ENCODE peak calls at places on chromosomes 6 and 20, in six cellular contexts. One of them, this sample, is unnamed.

GRCh38 chr6:1761472-1761871 is 151.8 kb downstream of the FOXC1 start:
- DNase-seq in C1 segment of cervical spinal cord: no peak
- DNase-seq in CD4-positive, CD25-positive, alpha-beta regulatory T cell: no peak
- DNase-seq in CD4-positive, alpha-beta T cell: no peak
- DNase-seq in A549: no peak
- DNase-seq in CD8-positive, alpha-beta T cell: no peak
- DNase-seq in this sample: no peak

GRCh38 chr6:20350215-20350614 is 51.5 kb upstream of the E2F3 start:
- DNase-seq in C1 segment of cervical spinal cord: no peak
- DNase-seq in CD8-positive, alpha-beta T cell: no peak
- DNase-seq in CD4-positive, alpha-beta T cell: no peak
- DNase-seq in A549: no peak
- DNase-seq in CD4-positive, CD25-positive, alpha-beta regulatory T cell: no peak
- DNase-seq in this sample: no peak

GRCh38 chr6:153108320-153108719 is 22.8 kb downstream of the RGS17 start:
- DNase-seq in CD4-positive, CD25-positive, alpha-beta regulatory T cell: no peak
- DNase-seq in CD8-positive, alpha-beta T cell: no peak
- DNase-seq in C1 segment of cervical spinal cord: no peak
- DNase-seq in CD4-positive, alpha-beta T cell: no peak
- DNase-seq in A549: no peak
- DNase-seq in this sample: no peak

GRCh38 chr6:105832358-105832757 is 253.8 kb upstream of the PRDM1 start:
- DNase-seq in C1 segment of cervical spinal cord: no peak
- DNase-seq in CD8-positive, alpha-beta T cell: no peak
- DNase-seq in A549: no peak
- DNase-seq in CD4-positive, alpha-beta T cell: no peak
- DNase-seq in CD4-positive, CD25-positive, alpha-beta regulatory T cell: no peak
- DNase-seq in this sample: no peak

GRCh38 chr6:71038966-71039365 is 82.1 kb upstream of the B3GAT2 start:
- DNase-seq in A549: no peak
- DNase-seq in CD4-positive, alpha-beta T cell: no peak
- DNase-seq in CD8-positive, alpha-beta T cell: no peak
- DNase-seq in CD4-positive, CD25-positive, alpha-beta regulatory T cell: no peak
- DNase-seq in C1 segment of cervical spinal cord: no peak
- DNase-seq in this sample: no peak

GRCh38 chr20:45456632-45457031 is 12.9 kb upstream of the WFDC2 start:
- DNase-seq in CD4-positive, alpha-beta T cell: no peak
- DNase-seq in C1 segment of cervical spinal cord: no peak
- DNase-seq in A549: no peak
- DNase-seq in CD4-positive, CD25-positive, alpha-beta regulatory T cell: no peak
- DNase-seq in CD8-positive, alpha-beta T cell: no peak
- DNase-seq in this sample: no peak

GRCh38 chr6:44085219-44085618 is 42.0 kb downstream of the MRPL14 start:
- DNase-seq in CD8-positive, alpha-beta T cell: no peak
- DNase-seq in C1 segment of cervical spinal cord: no peak
- DNase-seq in A549: no peak
- DNase-seq in CD4-positive, alpha-beta T cell: no peak
- DNase-seq in CD4-positive, CD25-positive, alpha-beta regulatory T cell: no peak
- DNase-seq in this sample: no peak

GRCh38 chr6:136562211-136562610 is 12.0 kb upstream of the MAP7 start:
- DNase-seq in C1 segment of cervical spinal cord: no peak
- DNase-seq in CD8-positive, alpha-beta T cell: no peak
- DNase-seq in A549: no peak
- DNase-seq in CD4-positive, alpha-beta T cell: no peak
- DNase-seq in CD4-positive, CD25-positive, alpha-beta regulatory T cell: no peak
- DNase-seq in this sample: no peak

GRCh38 chr6:12535915-12536314 is 180.7 kb upstream of the PHACTR1 start:
- DNase-seq in A549: no peak
- DNase-seq in C1 segment of cervical spinal cord: no peak
- DNase-seq in CD4-positive, CD25-positive, alpha-beta regulatory T cell: no peak
- DNase-seq in CD8-positive, alpha-beta T cell: no peak
- DNase-seq in CD4-positive, alpha-beta T cell: no peak
- DNase-seq in this sample: no peak

GRCh38 chr6:42041131-42042055 is 8.9 kb upstream of the TAF8 start:
- DNase-seq in C1 segment of cervical spinal cord: no peak
- DNase-seq in CD4-positive, alpha-beta T cell: no peak
- DNase-seq in A549: no peak
- DNase-seq in CD8-positive, alpha-beta T cell: no peak
- DNase-seq in CD4-positive, CD25-positive, alpha-beta regulatory T cell: no peak
- DNase-seq in this sample: no peak

GRCh38 chr6:165768961-165769360 is 105.9 kb upstream of the PDE10A start:
- DNase-seq in C1 segment of cervical spinal cord: no peak
- DNase-seq in CD8-positive, alpha-beta T cell: no peak
- DNase-seq in A549: no peak
- DNase-seq in CD4-positive, alpha-beta T cell: no peak
- DNase-seq in CD4-positive, CD25-positive, alpha-beta regulatory T cell: no peak
- DNase-seq in this sample: no peak

GRCh38 chr20:64253000-64253383 is 2.6 kb upstream of the PCMTD2 start:
- DNase-seq in C1 segment of cervical spinal cord: no peak
- DNase-seq in CD8-positive, alpha-beta T cell: no peak
- DNase-seq in CD4-positive, CD25-positive, alpha-beta regulatory T cell: no peak
- DNase-seq in A549: no peak
- DNase-seq in CD4-positive, alpha-beta T cell: no peak
- DNase-seq in this sample: no peak

GRCh38 chr6:4485735-4486134 is 290.5 kb upstream of the CDYL start:
- DNase-seq in CD4-positive, CD25-positive, alpha-beta regulatory T cell: no peak
- DNase-seq in CD4-positive, alpha-beta T cell: no peak
- DNase-seq in A549: no peak
- DNase-seq in CD8-positive, alpha-beta T cell: no peak
- DNase-seq in C1 segment of cervical spinal cord: no peak
- DNase-seq in this sample: no peak

GRCh38 chr6:37354526-37355384 is 972 bp downstream of the RNF8 start:
- DNase-seq in C1 segment of cervical spinal cord: peak; percentile 61
- DNase-seq in CD4-positive, alpha-beta T cell: no peak
- DNase-seq in A549: peak; percentile 25
- DNase-seq in CD4-positive, CD25-positive, alpha-beta regulatory T cell: no peak
- DNase-seq in CD8-positive, alpha-beta T cell: no peak
- DNase-seq in this sample: peak; percentile 40

GRCh38 chr6:169370054-169370453 is 116.4 kb upstream of the THBS2 start:
- DNase-seq in A549: no peak
- DNase-seq in CD8-positive, alpha-beta T cell: no peak
- DNase-seq in C1 segment of cervical spinal cord: no peak
- DNase-seq in CD4-positive, CD25-positive, alpha-beta regulatory T cell: no peak
- DNase-seq in CD4-positive, alpha-beta T cell: no peak
- DNase-seq in this sample: no peak

GRCh38 chr20:45725134-45725533 is 3.0 kb downstream of the SPINT4 start:
- DNase-seq in CD4-positive, CD25-positive, alpha-beta regulatory T cell: no peak
- DNase-seq in CD8-positive, alpha-beta T cell: no peak
- DNase-seq in C1 segment of cervical spinal cord: no peak
- DNase-seq in CD4-positive, alpha-beta T cell: no peak
- DNase-seq in A549: no peak
- DNase-seq in this sample: no peak

GRCh38 chr6:81814365-81815109 is 62.1 kb upstream of the TENT5A start:
- DNase-seq in C1 segment of cervical spinal cord: no peak
- DNase-seq in A549: no peak
- DNase-seq in CD4-positive, CD25-positive, alpha-beta regulatory T cell: no peak
- DNase-seq in CD8-positive, alpha-beta T cell: no peak
- DNase-seq in CD4-positive, alpha-beta T cell: no peak
- DNase-seq in this sample: no peak

GRCh38 chr6:165456327-165456726 is 146.9 kb upstream of the C6orf118 start:
- DNase-seq in CD8-positive, alpha-beta T cell: no peak
- DNase-seq in CD4-positive, alpha-beta T cell: no peak
- DNase-seq in CD4-positive, CD25-positive, alpha-beta regulatory T cell: no peak
- DNase-seq in A549: no peak
- DNase-seq in C1 segment of cervical spinal cord: no peak
- DNase-seq in this sample: no peak

GRCh38 chr20:12095224-12095623 is 177.5 kb downstream of the BTBD3 start:
- DNase-seq in C1 segment of cervical spinal cord: no peak
- DNase-seq in CD8-positive, alpha-beta T cell: no peak
- DNase-seq in A549: no peak
- DNase-seq in CD4-positive, alpha-beta T cell: no peak
- DNase-seq in CD4-positive, CD25-positive, alpha-beta regulatory T cell: no peak
- DNase-seq in this sample: no peak

GRCh38 chr6:44264154-44265002 is 973 bp downstream of the NFKBIE start:
- DNase-seq in A549: no peak
- DNase-seq in CD4-positive, alpha-beta T cell: no peak
- DNase-seq in CD4-positive, CD25-positive, alpha-beta regulatory T cell: no peak
- DNase-seq in C1 segment of cervical spinal cord: peak; percentile 32
- DNase-seq in CD8-positive, alpha-beta T cell: no peak
- DNase-seq in this sample: peak; percentile 13

This sample was measured in substantia nigra.